ENCODE peak calls at places on chromosome 3, in four cellular contexts. G, E, S and Y are unnamed samples.

GRCh38 chr3:15325228-15325627 is 7.2 kb downstream of the SH3BP5 start:
- DNase-seq in S (peak), G (no peak), E (peak), Y (no peak)

GRCh38 chr3:131018970-131019369 is 7.7 kb downstream of the ASTE1 start:
- DNase-seq in S (no peak), G (no peak), E (no peak), Y (no peak)

GRCh38 chr3:100982710-100983109 is 10.5 kb downstream of the ABI3BP start:
- DNase-seq in G (no peak), S (no peak), E (peak), Y (no peak)

GRCh38 chr3:69914395-69914794 is 85.1 kb upstream of the SAMMSON start:
- DNase-seq in G (no peak), E (no peak), S (no peak), Y (no peak)

GRCh38 chr3:58874795-58875194 is 175.0 kb downstream of the CFAP20DC start:
- DNase-seq in G (no peak), S (no peak), E (no peak), Y (no peak)

GRCh38 chr3:5278666-5279065 is 91.2 kb downstream of the EDEM1 start:
- DNase-seq in S (no peak), E (no peak), G (no peak), Y (no peak)

GRCh38 chr3:133268772-133269171 is 131.1 kb upstream of the BFSP2 start:
- DNase-seq in E (no peak), S (no peak), G (no peak), Y (no peak)

GRCh38 chr3:130242850-130243569 is 102.5 kb upstream of the COL6A5 start:
- DNase-seq in E (peak), S (no peak), G (no peak), Y (no peak)

GRCh38 chr3:71185733-71186455 is 397.6 kb downstream of the FOXP1 start:
- DNase-seq in E (peak), G (no peak), S (no peak), Y (peak)

GRCh38 chr3:124594581-124594980 is 135.7 kb upstream of the UMPS start:
- DNase-seq in G (no peak), S (no peak), E (no peak), Y (no peak)

GRCh38 chr3:182389041-182389815 is 404.1 kb upstream of the ATP11B start:
- DNase-seq in E (no peak), S (no peak), G (no peak), Y (no peak)

GRCh38 chr3:107367353-107367752 is 9.9 kb upstream of the CCDC54 start:
- DNase-seq in S (no peak), G (no peak), E (no peak), Y (no peak)

GRCh38 chr3:127694467-127695215 is 21.9 kb downstream of the ABTB1 start:
- DNase-seq in G (no peak), S (no peak), E (peak), Y (peak)

GRCh38 chr3:14122301-14122700 is 2.4 kb downstream of the CHCHD4 start:
- DNase-seq in E (no peak), S (no peak), G (no peak), Y (no peak)

GRCh38 chr3:63921741-63922482 is 9.7 kb upstream of the SCAANT1 start:
- DNase-seq in E (no peak), G (no peak), S (no peak), Y (no peak)

GRCh38 chr3:109731639-109732473 is 394.5 kb upstream of the DPPA4 start:
- DNase-seq in E (peak), G (peak), S (peak), Y (peak)

DNA sequence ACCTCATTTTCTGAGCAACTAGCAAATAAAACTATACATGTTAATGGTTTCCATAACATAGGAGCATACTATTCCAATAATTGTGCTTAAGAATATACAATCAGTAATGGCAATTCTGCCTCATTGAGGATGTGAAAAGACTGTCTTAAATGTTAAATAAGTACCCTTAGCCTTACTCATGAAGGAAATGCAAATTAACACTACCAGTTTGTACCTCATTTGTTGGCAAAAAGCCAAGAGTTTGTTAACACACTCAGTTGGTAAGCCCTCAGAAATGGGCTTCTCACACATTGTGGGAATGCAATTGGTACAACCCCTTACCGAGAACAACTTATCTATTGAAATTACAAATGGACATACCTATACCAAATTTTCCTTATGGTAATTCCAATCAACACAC is 9.2 kb upstream of the STT3B start:
- DNase-seq in G (no peak), S (no peak), E (no peak), Y (no peak)
- H3K9ac ChIP-seq in G (no peak), S (no peak), E (no peak), Y (no peak)

DNA sequence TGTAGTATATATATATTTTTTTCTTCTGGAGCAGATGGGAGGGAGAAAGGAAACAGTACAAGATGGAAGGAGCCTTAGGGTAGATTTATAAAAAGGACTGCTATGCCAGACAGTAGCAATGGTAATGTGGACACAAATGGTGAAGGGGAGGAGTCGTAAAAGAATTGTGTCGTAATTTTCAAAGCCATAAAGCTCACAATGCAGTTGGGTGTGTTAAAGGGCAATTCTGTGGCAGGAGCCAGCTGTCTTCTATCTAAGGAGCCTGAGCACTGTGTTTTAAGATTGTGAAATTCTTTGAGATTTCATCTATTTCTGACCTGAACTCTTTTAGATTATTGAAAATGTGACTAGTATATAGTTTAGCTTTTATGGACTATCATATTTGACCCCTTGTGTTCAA is 58.9 kb downstream of the CNOT10 start:
- DNase-seq in E (no peak), G (no peak), S (no peak), Y (peak)
- H3K9ac ChIP-seq in E (no peak), G (no peak), S (no peak), Y (no peak)

GRCh38 chr3:102089182-102089581 is 239.9 kb downstream of the NFKBIZ start:
- DNase-seq in S (no peak), E (no peak), G (no peak), Y (peak)

GRCh38 chr3:102092617-102093466 is 243.5 kb downstream of the NFKBIZ start:
- DNase-seq in S (no peak), G (no peak), E (peak), Y (no peak)

GRCh38 chr3:102091358-102091757 is 242.0 kb downstream of the NFKBIZ start:
- DNase-seq in G (no peak), E (no peak), S (no peak), Y (no peak)

GRCh38 chr3:102089904-102090492 is 240.7 kb downstream of the NFKBIZ start:
- DNase-seq in E (peak), S (no peak), G (no peak), Y (peak)

GRCh38 chr3:102090646-102091045 is 241.3 kb downstream of the NFKBIZ start:
- DNase-seq in G (no peak), S (no peak), E (peak), Y (no peak)
- H3K9ac ChIP-seq in G (no peak), S (no peak), E (no peak), Y (no peak)

GRCh38 chr3:9902372-9903237 is at the start of gene IL17RE:
- DNase-seq in E (no peak), G (no peak), S (no peak), Y (peak)

GRCh38 chr3:9897408-9898372 is 5.0 kb upstream of the IL17RE start:
- DNase-seq in S (no peak), E (peak), G (no peak), Y (peak)

GRCh38 chr3:9901967-9902366 is 681 bp upstream of the IL17RE start:
- DNase-seq in S (no peak), G (no peak), E (peak), Y (no peak)

GRCh38 chr3:9899289-9899791 is 3.3 kb upstream of the IL17RE start:
- DNase-seq in G (no peak), S (no peak), E (no peak), Y (no peak)

DNA sequence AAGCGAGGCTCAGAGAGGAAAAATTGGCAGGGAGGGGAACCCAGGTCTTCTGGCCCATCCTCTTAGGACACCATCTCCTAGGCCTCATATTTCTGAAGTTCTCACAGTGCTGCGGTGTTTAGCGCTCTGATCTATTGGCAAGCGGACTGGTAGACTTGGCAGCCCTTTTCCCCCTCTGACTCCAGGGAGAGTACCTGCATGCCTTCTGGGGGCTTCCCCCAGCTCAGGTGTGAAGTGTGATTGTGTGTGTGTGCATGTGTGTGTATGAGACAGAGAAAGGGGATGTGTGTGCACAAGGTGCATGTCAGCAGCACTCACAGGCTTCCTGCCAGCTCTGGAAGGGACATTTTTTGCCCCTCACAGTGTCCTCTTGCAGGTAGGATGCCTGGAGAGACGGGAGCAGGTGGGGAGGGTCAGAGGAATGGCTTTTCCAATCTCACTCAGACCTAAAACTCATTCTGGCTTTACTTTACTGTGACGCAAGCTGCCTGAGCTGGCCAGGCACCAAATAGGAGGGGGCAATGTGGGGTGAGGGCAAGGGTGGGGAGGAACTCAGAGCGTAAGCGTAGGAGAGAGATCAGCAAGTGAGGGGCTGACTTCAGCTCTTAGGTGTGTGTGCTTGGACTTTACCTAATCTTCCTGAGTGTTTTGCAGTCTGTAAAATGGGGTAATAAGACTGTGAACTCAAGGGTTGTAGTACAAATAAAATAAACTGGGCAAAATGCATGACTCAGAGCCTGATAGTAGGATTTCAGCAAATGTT is 4.0 kb upstream of the IL17RE start:
- DNase-seq in G (no peak), S (no peak), E (no peak), Y (peak)
- H3K9ac ChIP-seq in G (no peak), S (no peak), E (no peak), Y (peak)

DNA sequence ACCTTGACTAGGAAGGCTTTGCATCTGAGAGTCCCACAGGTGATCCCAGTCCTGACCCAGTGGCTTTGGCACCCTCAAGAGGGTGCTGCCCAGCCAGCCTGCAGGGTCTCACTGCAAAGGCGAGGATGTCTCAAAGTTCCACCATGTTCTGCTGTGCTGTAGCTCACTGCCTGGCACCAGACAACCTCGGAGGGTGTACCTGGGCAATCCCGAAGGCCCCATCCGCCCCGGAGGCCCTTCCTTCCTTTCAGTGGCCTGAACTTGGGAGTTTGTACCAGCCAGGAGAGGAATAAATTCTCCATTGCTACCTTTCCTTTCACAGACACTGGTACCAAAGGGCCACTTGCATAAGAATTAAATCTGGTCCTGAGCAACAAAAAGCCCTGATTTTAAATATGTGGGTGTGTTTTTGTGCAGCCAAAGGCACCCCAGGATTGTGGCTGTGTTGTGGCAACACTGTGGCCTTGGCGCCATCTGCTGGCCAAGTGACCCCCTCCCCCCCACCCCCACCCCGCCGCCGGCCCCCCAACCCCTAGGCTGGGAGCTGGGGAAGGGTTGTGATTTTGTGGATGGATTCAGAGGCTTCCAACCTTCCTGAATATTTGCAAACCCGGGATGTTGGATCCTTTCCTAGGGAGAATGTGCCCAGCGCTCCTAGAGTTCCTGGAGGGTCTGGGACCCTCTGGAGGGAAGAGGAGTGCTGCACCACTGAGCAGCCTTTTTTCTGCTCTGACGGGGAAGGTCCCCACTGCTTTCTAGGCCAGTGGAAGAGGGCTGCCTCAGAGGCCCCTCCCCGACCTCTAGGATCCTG is 9.7 kb upstream of the PTPN23 start:
- DNase-seq in E (no peak), S (no peak), G (no peak), Y (peak)
- H3K9ac ChIP-seq in E (no peak), S (peak), G (no peak), Y (no peak)

GRCh38 chr3:66531256-66531655 is 30.4 kb upstream of the LRIG1 start:
- DNase-seq in E (no peak), G (no peak), S (no peak), Y (no peak)

GRCh38 chr3:66532613-66533012 is 31.8 kb upstream of the LRIG1 start:
- DNase-seq in S (no peak), E (no peak), G (no peak), Y (no peak)

GRCh38 chr3:66534304-66534703 is 33.5 kb upstream of the LRIG1 start:
- DNase-seq in G (no peak), S (no peak), E (no peak), Y (no peak)

GRCh38 chr3:66536791-66537190 is 36.0 kb upstream of the LRIG1 start:
- DNase-seq in S (no peak), E (no peak), G (no peak), Y (no peak)

DNA sequence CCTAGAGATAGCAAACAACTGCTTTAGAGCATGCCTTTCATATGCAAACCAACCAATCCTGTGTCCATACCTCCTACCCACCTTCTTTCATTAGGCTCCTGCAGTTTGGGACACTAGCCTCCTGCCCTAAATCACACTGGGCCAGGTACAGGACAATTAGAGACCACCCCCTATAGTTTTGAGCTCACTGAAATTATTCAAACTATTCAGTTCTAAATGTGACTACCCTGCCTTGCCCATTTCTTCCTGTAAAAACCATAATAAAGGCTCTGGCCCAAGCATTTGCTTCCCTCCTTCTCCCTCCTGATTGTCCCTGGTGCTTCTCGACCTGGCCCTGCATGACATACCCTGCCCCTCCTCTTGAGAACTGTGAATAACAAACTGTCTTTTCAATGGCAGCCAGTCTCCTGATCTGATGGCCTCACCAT is 31.4 kb upstream of the LRIG1 start:
- DNase-seq in G (no peak), S (peak), E (no peak), Y (no peak)
- H3K9ac ChIP-seq in G (no peak), S (no peak), E (no peak), Y (no peak)